ENCODE peak calls at places on chromosomes 7 and 10, in four cellular contexts. R is Caco-2, F is AG10803, U is coronary artery. G is an unnamed sample.

GRCh38 chr10:132788180-132788830 is 2.4 kb upstream of the NKX6-2 start:
- DNase-seq in R (peak; percentile 26), U (no peak), F (peak; percentile 8), G (peak; percentile 64)

GRCh38 chr10:103553743-103554487 is 60.4 kb downstream of the NEURL1 start:
- DNase-seq in U (no peak), R (no peak), F (no peak), G (no peak)

GRCh38 chr7:37354661-37355131 is 94.0 kb downstream of the ELMO1 start:
- DNase-seq in F (no peak), R (no peak), U (peak; percentile 90), G (no peak)

GRCh38 chr7:76515999-76516443 is 5.7 kb downstream of the UPK3B start:
- DNase-seq in F (peak; percentile 35), R (peak; percentile 65), U (no peak), G (peak; percentile 84)

GRCh38 chr10:14742382-14742781 is 32.3 kb downstream of the FAM107B start:
- DNase-seq in R (no peak), U (no peak), F (no peak), G (no peak)

GRCh38 chr10:104777086-104777799 is 136.2 kb downstream of the SORCS3 start:
- DNase-seq in F (no peak), U (no peak), R (no peak), G (no peak)

GRCh38 chr10:44733743-44734488 is 177.2 kb upstream of the TMEM72 start:
- DNase-seq in R (peak; percentile 17), U (no peak), F (no peak), G (no peak)

GRCh38 chr10:46553238-46554049 is 3.0 kb downstream of the GPRIN2 start:
- DNase-seq in U (peak; percentile 71), F (no peak), R (no peak), G (no peak)

GRCh38 chr7:46139079-46139478 is 218.0 kb upstream of the IGFBP3 start:
- DNase-seq in R (no peak), F (peak; percentile 91), U (no peak), G (no peak)

GRCh38 chr7:47380325-47381131 is 201.4 kb downstream of the TNS3 start:
- DNase-seq in R (peak; percentile 57), F (no peak), U (no peak), G (no peak)

GRCh38 chr10:100999742-101000601 is at the start of gene LZTS2:
- DNase-seq in U (peak; percentile 82), R (peak; percentile 86), F (no peak), G (peak; percentile 59)

GRCh38 chr7:40595832-40596231 is 461.0 kb downstream of the SUGCT start:
- DNase-seq in F (no peak), U (no peak), R (no peak), G (no peak)

GRCh38 chr10:33136781-33137180 is 178.8 kb upstream of the ITGB1 start:
- DNase-seq in U (no peak), F (peak; percentile 68), R (no peak), G (no peak)
- TF ChIP-seq CTCF in U (no peak), F (no peak), R (no peak), G (no peak)

GRCh38 chr7:152423991-152424347 is 11.8 kb downstream of the KMT2C start:
- DNase-seq in U (no peak), R (no peak), F (no peak), G (no peak)
- TF ChIP-seq CTCF in U (no peak), R (no peak), F (no peak), G (no peak)

DNA sequence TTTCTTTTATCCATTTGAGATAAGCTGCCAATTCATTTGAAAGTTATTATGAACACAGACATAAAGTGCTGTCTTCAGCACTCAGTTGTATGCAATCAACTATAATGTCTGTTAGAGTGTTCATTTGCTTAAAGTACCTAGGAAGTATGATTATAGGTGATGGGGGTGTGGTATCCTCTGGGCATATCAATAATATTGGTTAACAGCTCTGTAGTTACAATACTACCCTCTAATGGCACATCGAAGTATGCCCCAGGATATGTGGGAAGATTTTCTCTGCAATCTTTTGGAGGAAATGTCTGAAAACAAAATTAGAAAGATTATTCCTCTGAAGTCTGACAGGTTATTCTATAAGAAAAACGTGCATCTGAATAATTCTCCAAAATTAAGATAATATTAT is 429.7 kb downstream of the ARL4A start:
- DNase-seq in R (peak; percentile 19), U (no peak), F (peak; percentile 8), G (no peak)
- TF ChIP-seq CTCF in R (peak; percentile 44), U (no peak), F (peak; percentile 57), G (peak; percentile 21)

GRCh38 chr7:3482147-3482921 is 181.3 kb downstream of the SDK1 start:
- DNase-seq in F (no peak), R (peak; percentile 75), U (no peak), G (peak; percentile 43)
- TF ChIP-seq CTCF in F (no peak), R (peak; percentile 76), U (no peak), G (peak; percentile 53)

GRCh38 chr10:90856261-90856660 is 1.6 kb downstream of the HTR7 start:
- DNase-seq in R (no peak), U (no peak), F (no peak), G (peak; percentile 23)
- TF ChIP-seq CTCF in R (no peak), U (no peak), F (no peak), G (no peak)

DNA sequence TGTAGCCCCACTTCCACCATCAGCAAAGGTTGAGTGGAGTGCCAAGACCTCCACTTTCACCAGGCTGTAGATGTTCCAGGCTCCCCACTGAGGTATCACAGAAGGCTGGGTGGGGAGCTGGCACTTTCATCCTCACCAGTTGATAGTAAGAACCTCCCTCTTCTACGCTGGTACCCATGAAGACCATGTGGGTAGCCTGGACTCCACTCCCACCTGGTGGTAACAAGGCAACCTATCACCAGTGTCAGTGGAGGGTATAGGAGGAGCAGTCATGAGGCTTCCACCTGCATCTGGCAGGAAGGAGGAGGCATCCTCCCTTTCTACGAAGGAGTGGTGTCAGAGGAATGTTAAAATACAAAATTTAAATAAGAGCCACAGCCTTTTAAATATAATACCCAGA is 4.4 kb downstream of the SMIM30 start:
- DNase-seq in R (peak; percentile 37), F (peak; percentile 9), U (no peak), G (no peak)
- TF ChIP-seq CTCF in R (peak; percentile 29), F (peak; percentile 31), U (no peak), G (no peak)

G was measured in glutamatergic neuron.